ENCODE peak calls at places on chromosomes 4 and X, in six cellular contexts. X is SK-N-SH, M is sigmoid colon, L is GM12878, G is GM12891, C is suprapubic skin. T is an unnamed sample.

GRCh38 chr4:8697826-8698225 is 105.3 kb downstream of the CPZ start:
- DNase-seq in X (no peak), M (peak), G (no peak), C (no peak), L (no peak), T (peak)

GRCh38 chr4:36064147-36064546 is 180.2 kb downstream of the ARAP2 start:
- DNase-seq in M (no peak), X (no peak), G (no peak), L (no peak), C (no peak), T (no peak)

GRCh38 chr4:140136509-140136908 is 17.5 kb downstream of the MAML3 start:
- DNase-seq in L (no peak), C (no peak), M (no peak), G (no peak), X (no peak), T (no peak)

GRCh38 chrX:71143508-71143907 is 1.1 kb upstream of the NLGN3 start:
- DNase-seq in C (no peak), L (no peak), M (peak), X (no peak), G (no peak), T (peak)

GRCh38 chr4:15833801-15834200 is 55.7 kb downstream of the CD38 start:
- DNase-seq in X (no peak), G (no peak), L (no peak), C (no peak), M (no peak), T (no peak)

GRCh38 chrX:108537005-108537404 is 97.4 kb downstream of the COL4A5 start:
- DNase-seq in M (no peak), G (no peak), L (no peak), C (no peak), X (peak), T (no peak)

GRCh38 chr4:52996261-52997131 is 134.4 kb downstream of the RASL11B start:
- DNase-seq in L (no peak), C (no peak), M (peak), X (peak), G (no peak), T (no peak)

GRCh38 chrX:118603981-118604380 is 108.4 kb downstream of the DOCK11 start:
- DNase-seq in G (no peak), C (no peak), L (peak), M (peak), X (peak), T (peak)

GRCh38 chr4:3672465-3672831 is 93.7 kb upstream of the ADRA2C start:
- DNase-seq in C (peak), M (no peak), X (no peak), G (no peak), L (no peak), T (no peak)

GRCh38 chr4:52202251-52202779 is 151.2 kb downstream of the SPATA18 start:
- DNase-seq in L (no peak), X (no peak), M (no peak), C (no peak), G (no peak), T (no peak)

GRCh38 chr4:84681488-84682274 is 98.8 kb downstream of the CDS1 start:
- DNase-seq in G (no peak), M (no peak), L (no peak), C (no peak), X (no peak), T (no peak)

GRCh38 chr4:63717384-63717783 is 691.9 kb downstream of the TECRL start:
- DNase-seq in L (peak), X (peak), M (no peak), C (no peak), G (no peak), T (no peak)

GRCh38 chr4:78056265-78057129 is 626 bp upstream of the FRAS1 start:
- DNase-seq in X (peak), L (no peak), C (peak), M (peak), G (peak), T (peak)

GRCh38 chr4:137531951-137532868 is at the start of gene PCDH18:
- DNase-seq in M (peak), C (peak), L (peak), G (no peak), X (peak), T (peak)

GRCh38 chr4:88503344-88503743 is 20.2 kb downstream of the PYURF start:
- DNase-seq in L (no peak), M (no peak), C (no peak), X (no peak), G (no peak), T (no peak)

GRCh38 chr4:146340798-146341197 is 126.5 kb downstream of the REELD1 start:
- DNase-seq in C (no peak), L (no peak), M (no peak), G (no peak), X (peak), T (no peak)

GRCh38 chrX:99750721-99751120 is 659.4 kb downstream of the PCDH19 start:
- DNase-seq in L (no peak), C (no peak), M (no peak), G (no peak), X (no peak), T (no peak)

GRCh38 chrX:107686792-107687191 is 58.5 kb downstream of the PRPS1 start:
- DNase-seq in L (no peak), M (no peak), G (no peak), X (no peak), C (peak), T (no peak)

GRCh38 chr4:175035907-175036306 is 117.7 kb downstream of the ADAM29 start:
- DNase-seq in L (peak), X (no peak), G (no peak), M (no peak), C (no peak), T (no peak)

GRCh38 chr4:110137819-110138218 is 60.6 kb downstream of the ELOVL6 start:
- DNase-seq in C (no peak), X (no peak), G (no peak), M (no peak), L (no peak), T (no peak)

GRCh38 chr4:7460591-7460990 is 25.9 kb upstream of the PSAPL1 start:
- DNase-seq in L (no peak), M (no peak), X (peak), C (no peak), G (no peak), T (no peak)

GRCh38 chr4:16897991-16898827 is at the start of gene LDB2:
- DNase-seq in X (peak), L (no peak), M (peak), C (peak), G (no peak), T (peak)

GRCh38 chr4:17366496-17366895 is 145.4 kb downstream of the QDPR start:
- DNase-seq in G (no peak), M (no peak), X (no peak), L (no peak), C (no peak), T (no peak)

GRCh38 chrX:27889878-27890277 is 82.1 kb downstream of the MAGEB10 start:
- DNase-seq in M (no peak), X (no peak), G (no peak), C (no peak), L (no peak), T (no peak)

GRCh38 chr4:122450847-122451246 is 5.7 kb downstream of the IL2 start:
- DNase-seq in M (no peak), L (no peak), G (no peak), X (no peak), C (no peak), T (no peak)

GRCh38 chr4:172826866-172827265 is 341.7 kb upstream of the GALNT7 start:
- DNase-seq in C (no peak), M (no peak), X (no peak), G (no peak), L (no peak), T (no peak)

GRCh38 chrX:71302461-71303213 is 1.1 kb downstream of the ITGB1BP2 start:
- DNase-seq in X (no peak), G (no peak), C (no peak), L (no peak), M (no peak), T (no peak)

GRCh38 chr4:119031218-119031617 is 104.4 kb upstream of the MYOZ2 start:
- DNase-seq in L (no peak), M (no peak), G (no peak), C (no peak), X (no peak), T (no peak)
- TF ChIP-seq POLR2AphosphoS5 in L (no peak), M (peak), G (no peak), C (no peak), X (no peak), T (peak)

DNA sequence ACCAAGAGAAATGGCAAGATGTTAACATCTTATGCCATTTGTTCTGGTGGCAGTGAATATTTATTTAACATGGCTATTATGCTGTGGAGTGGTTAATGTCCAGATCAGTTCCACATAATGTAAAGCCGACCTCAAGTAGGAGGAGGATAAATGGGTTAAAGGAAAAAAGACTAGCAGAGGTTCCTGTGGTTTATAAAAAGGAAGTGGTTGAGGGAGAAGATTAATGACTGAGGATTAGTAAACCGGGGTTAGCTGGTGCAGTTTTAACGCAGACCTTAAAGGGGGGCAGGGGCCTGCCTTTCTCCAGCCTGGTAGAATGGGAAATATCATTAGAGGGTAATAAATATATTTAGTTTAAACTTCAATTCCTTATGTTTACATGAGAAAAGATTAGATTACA is 124.3 kb upstream of the LIMCH1 start:
- DNase-seq in C (no peak), M (no peak), L (no peak), G (no peak), X (no peak), T (no peak)
- TF ChIP-seq POLR2AphosphoS5 in C (no peak), M (no peak), L (no peak), G (no peak), X (no peak), T (no peak)

GRCh38 chrX:103697687-103698086 is 11.2 kb upstream of the MORF4L2 start:
- DNase-seq in L (no peak), C (no peak), G (no peak), M (no peak), X (no peak), T (no peak)

GRCh38 chrX:103704863-103705262 is 5.8 kb upstream of the TMEM31 start:
- DNase-seq in G (no peak), C (no peak), L (no peak), X (no peak), M (no peak), T (no peak)

GRCh38 chrX:103699243-103699642 is 11.5 kb upstream of the TMEM31 start:
- DNase-seq in L (no peak), X (no peak), C (no peak), G (no peak), M (no peak), T (no peak)
- TF ChIP-seq POLR2AphosphoS5 in L (no peak), X (no peak), C (no peak), G (no peak), M (no peak), T (no peak)

GRCh38 chr4:101282076-101282844 is 65.1 kb downstream of the PPP3CA start:
- DNase-seq in G (no peak), M (no peak), L (no peak), X (no peak), C (no peak), T (peak)

GRCh38 chr4:101277661-101278060 is 69.7 kb downstream of the PPP3CA start:
- DNase-seq in C (no peak), G (no peak), X (no peak), L (no peak), M (no peak), T (no peak)

GRCh38 chr4:101279377-101279871 is 67.9 kb downstream of the PPP3CA start:
- DNase-seq in X (peak), C (no peak), L (no peak), M (peak), G (no peak), T (no peak)

GRCh38 chr4:101283436-101283835 is 63.9 kb downstream of the PPP3CA start:
- DNase-seq in X (no peak), L (no peak), G (no peak), C (no peak), M (no peak), T (no peak)

GRCh38 chr4:101280866-101281600 is 66.3 kb downstream of the PPP3CA start:
- DNase-seq in G (no peak), L (no peak), X (no peak), C (no peak), M (no peak), T (no peak)
- TF ChIP-seq POLR2AphosphoS5 in G (no peak), L (no peak), X (no peak), C (no peak), M (no peak), T (no peak)

GRCh38 chr4:176924238-176924637 is 131.5 kb upstream of the VEGFC start:
- DNase-seq in C (no peak), L (no peak), X (no peak), M (no peak), G (no peak), T (no peak)

GRCh38 chr4:176925962-176926361 is 133.2 kb upstream of the VEGFC start:
- DNase-seq in L (no peak), X (no peak), M (no peak), C (no peak), G (no peak), T (no peak)

GRCh38 chr4:176919631-176920030 is 126.9 kb upstream of the VEGFC start:
- DNase-seq in X (no peak), M (no peak), L (no peak), G (no peak), C (no peak), T (no peak)

GRCh38 chr4:176920694-176921093 is 128.0 kb upstream of the VEGFC start:
- DNase-seq in C (no peak), X (no peak), G (no peak), L (no peak), M (no peak), T (no peak)

GRCh38 chr4:176921256-176921655 is 128.5 kb upstream of the VEGFC start:
- DNase-seq in G (no peak), M (no peak), L (no peak), X (no peak), C (no peak), T (no peak)
- TF ChIP-seq POLR2AphosphoS5 in G (no peak), M (no peak), L (no peak), X (no peak), C (no peak), T (no peak)

GRCh38 chrX:150489359-150490015 is 78.9 kb upstream of the MTM1 start:
- DNase-seq in X (no peak), C (no peak), M (no peak), L (no peak), G (no peak), T (no peak)
- TF ChIP-seq POLR2AphosphoS5 in X (no peak), C (no peak), M (no peak), L (no peak), G (no peak), T (no peak)

GRCh38 chr4:124566030-124566429 is 146.5 kb downstream of the ANKRD50 start:
- DNase-seq in L (no peak), M (no peak), X (no peak), G (no peak), C (no peak), T (no peak)

DNA sequence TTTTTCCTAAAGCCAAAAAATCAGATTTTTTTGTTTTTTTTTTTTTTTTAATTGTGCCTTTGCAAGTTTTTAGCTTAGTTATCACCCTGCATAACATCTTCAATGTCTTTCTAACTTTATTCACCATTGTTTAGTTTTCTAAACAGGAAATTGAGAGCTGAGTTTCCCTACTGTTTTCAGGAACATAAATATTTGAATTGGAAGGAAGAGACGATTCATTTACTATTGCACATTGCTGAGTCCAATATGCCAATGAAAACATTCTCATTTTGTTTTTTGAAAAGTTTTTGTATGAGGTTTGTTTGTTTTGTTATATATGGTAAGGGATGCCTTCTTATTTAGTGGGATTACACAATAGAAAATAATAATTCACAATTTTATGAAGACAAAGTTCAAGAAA is 148.4 kb downstream of the ANKRD50 start:
- DNase-seq in L (no peak), G (no peak), X (no peak), C (no peak), M (no peak), T (no peak)
- TF ChIP-seq POLR2AphosphoS5 in L (no peak), G (no peak), X (no peak), C (no peak), M (no peak), T (no peak)

GRCh38 chr4:101191302-101192098 is 155.8 kb downstream of the PPP3CA start:
- DNase-seq in C (peak), L (no peak), M (peak), X (peak), G (no peak), T (peak)
- TF ChIP-seq POLR2AphosphoS5 in C (no peak), L (no peak), M (peak), X (no peak), G (no peak), T (peak)